ENCODE peak calls at places on chromosomes 5 and 9, in seven cellular contexts. One of them, this sample, is unnamed.
A peak's percentile ranks its signal among the peaks of the same experiment; 100 is the strongest.

GRCh38 chr5:32712463-32713395 is 1.6 kb downstream of the NPR3 start:
- DNase-seq in ELF-1: peak; percentile 8
- DNase-seq in fibroblast of lung: peak; percentile 51
- DNase-seq in substantia nigra: no peak
- DNase-seq in bronchial epithelial cell: no peak
- DNase-seq in MCF 10A: no peak
- DNase-seq in CD4-positive, alpha-beta memory T cell: no peak
- DNase-seq in this sample: no peak

GRCh38 chr5:173883347-173883924 is 4.7 kb upstream of the CPEB4 start:
- DNase-seq in ELF-1: no peak
- DNase-seq in fibroblast of lung: no peak
- DNase-seq in substantia nigra: no peak
- DNase-seq in bronchial epithelial cell: no peak
- DNase-seq in MCF 10A: no peak
- DNase-seq in CD4-positive, alpha-beta memory T cell: no peak
- DNase-seq in this sample: no peak

GRCh38 chr9:137834846-137835546 is 42.6 kb upstream of the CACNA1B start:
- DNase-seq in ELF-1: no peak
- DNase-seq in fibroblast of lung: no peak
- DNase-seq in substantia nigra: no peak
- DNase-seq in bronchial epithelial cell: no peak
- DNase-seq in MCF 10A: no peak
- DNase-seq in CD4-positive, alpha-beta memory T cell: no peak
- DNase-seq in this sample: no peak

GRCh38 chr5:15446552-15446951 is 53.4 kb upstream of the FBXL7 start:
- DNase-seq in ELF-1: no peak
- DNase-seq in fibroblast of lung: peak; percentile 72
- DNase-seq in substantia nigra: no peak
- DNase-seq in bronchial epithelial cell: no peak
- DNase-seq in MCF 10A: no peak
- DNase-seq in CD4-positive, alpha-beta memory T cell: no peak
- DNase-seq in this sample: no peak

GRCh38 chr5:88877826-88878225 is 5.2 kb downstream of the MEF2C start:
- DNase-seq in ELF-1: no peak
- DNase-seq in fibroblast of lung: no peak
- DNase-seq in substantia nigra: no peak
- DNase-seq in bronchial epithelial cell: peak; percentile 15
- DNase-seq in MCF 10A: no peak
- DNase-seq in CD4-positive, alpha-beta memory T cell: no peak
- DNase-seq in this sample: no peak

GRCh38 chr9:99000480-99001395 is 57.0 kb downstream of the COL15A1 start:
- DNase-seq in ELF-1: peak; percentile 49
- DNase-seq in fibroblast of lung: peak; percentile 75
- DNase-seq in substantia nigra: no peak
- DNase-seq in bronchial epithelial cell: peak; percentile 72
- DNase-seq in MCF 10A: peak; percentile 57
- DNase-seq in CD4-positive, alpha-beta memory T cell: peak; percentile 60
- DNase-seq in this sample: peak; percentile 72

GRCh38 chr5:113031557-113031956 is 55.0 kb downstream of the DCP2 start:
- DNase-seq in ELF-1: peak; percentile 56
- DNase-seq in fibroblast of lung: no peak
- DNase-seq in substantia nigra: no peak
- DNase-seq in bronchial epithelial cell: no peak
- DNase-seq in MCF 10A: no peak
- DNase-seq in CD4-positive, alpha-beta memory T cell: no peak
- DNase-seq in this sample: no peak

GRCh38 chr9:93594041-93594756 is 17.8 kb downstream of the PHF2 start:
- DNase-seq in ELF-1: peak; percentile 65
- DNase-seq in fibroblast of lung: no peak
- DNase-seq in substantia nigra: no peak
- DNase-seq in bronchial epithelial cell: no peak
- DNase-seq in MCF 10A: peak; percentile 64
- DNase-seq in CD4-positive, alpha-beta memory T cell: no peak
- DNase-seq in this sample: no peak

GRCh38 chr5:151926186-151926585 is 1.5 kb upstream of the GLRA1 start:
- DNase-seq in ELF-1: no peak
- DNase-seq in fibroblast of lung: no peak
- DNase-seq in substantia nigra: no peak
- DNase-seq in bronchial epithelial cell: no peak
- DNase-seq in MCF 10A: no peak
- DNase-seq in CD4-positive, alpha-beta memory T cell: no peak
- DNase-seq in this sample: no peak

GRCh38 chr9:1273859-1274258 is 223.7 kb downstream of the DMRT2 start:
- DNase-seq in ELF-1: no peak
- DNase-seq in fibroblast of lung: no peak
- DNase-seq in substantia nigra: no peak
- DNase-seq in bronchial epithelial cell: peak; percentile 46
- DNase-seq in MCF 10A: peak; percentile 16
- DNase-seq in CD4-positive, alpha-beta memory T cell: no peak
- DNase-seq in this sample: no peak